ENCODE peak calls at places on chromosomes 16 and 17, in ten cellular contexts. J, U, G, V, Y, M, I, D, R and S are unnamed samples.
A peak's percentile ranks its signal among the peaks of the same experiment; 100 is the strongest.

GRCh38 chr17:44044092-44044491 is 22.4 kb downstream of the LSM12 start:
- DNase-seq in J (peak; percentile 39), U (no peak), G (no peak), V (no peak), Y (no peak), M (no peak), I (no peak), D (no peak), R (no peak), S (no peak)

GRCh38 chr17:45818041-45818440 is 26.6 kb upstream of the SPPL2C start:
- DNase-seq in J (no peak), U (no peak), G (no peak), V (no peak), Y (no peak), M (no peak), I (no peak), D (no peak), R (no peak), S (no peak)

GRCh38 chr16:69107311-69107962 is 2.0 kb downstream of the HAS3 start:
- DNase-seq in J (no peak), U (no peak), G (peak; percentile 83), V (no peak), Y (peak; percentile 59), M (no peak), I (no peak), D (no peak), R (no peak), S (no peak)

GRCh38 chr17:50139185-50139783 is 9.3 kb upstream of the SAMD14 start:
- DNase-seq in J (no peak), U (no peak), G (no peak), V (no peak), Y (no peak), M (no peak), I (no peak), D (no peak), R (no peak), S (no peak)

GRCh38 chr16:68423771-68424170 is 24.5 kb downstream of the SMPD3 start:
- DNase-seq in J (no peak), U (no peak), G (peak; percentile 45), V (no peak), Y (no peak), M (no peak), I (no peak), D (no peak), R (no peak), S (no peak)

GRCh38 chr16:23081675-23082119 is 67.6 kb downstream of the USP31 start:
- DNase-seq in J (peak; percentile 60), U (no peak), G (no peak), V (no peak), Y (no peak), M (peak; percentile 49), I (no peak), D (no peak), R (peak; percentile 83), S (no peak)

GRCh38 chr17:49280918-49281317 is 50.3 kb upstream of the PHOSPHO1 start:
- DNase-seq in J (no peak), U (no peak), G (no peak), V (peak; percentile 8), Y (no peak), M (no peak), I (no peak), D (no peak), R (no peak), S (no peak)

GRCh38 chr17:29588017-29588557 is 1.4 kb downstream of the GIT1 start:
- DNase-seq in J (no peak), U (no peak), G (no peak), V (no peak), Y (peak; percentile 17), M (no peak), I (no peak), D (no peak), R (no peak), S (no peak)

GRCh38 chr17:81927653-81928496 is at the start of gene MAFG:
- DNase-seq in J (peak; percentile 93), U (peak; percentile 90), G (peak; percentile 98), V (peak; percentile 93), Y (peak; percentile 94), M (peak; percentile 51), I (peak; percentile 86), D (peak; percentile 90), R (peak; percentile 57), S (peak; percentile 99)

GRCh38 chr16:88361775-88362174 is 21.0 kb upstream of the ZNF469 start:
- DNase-seq in J (no peak), U (no peak), G (no peak), V (no peak), Y (no peak), M (no peak), I (no peak), D (no peak), R (no peak), S (no peak)

GRCh38 chr16:52294660-52295059 is 252.3 kb downstream of the TOX3 start:
- DNase-seq in J (no peak), U (no peak), G (no peak), V (no peak), Y (no peak), M (no peak), I (no peak), D (no peak), R (no peak), S (no peak)

GRCh38 chr17:321386-321941 is 31.1 kb downstream of the RPH3AL start:
- DNase-seq in J (no peak), U (no peak), G (peak; percentile 71), V (no peak), Y (no peak), M (no peak), I (no peak), D (no peak), R (no peak), S (no peak)

GRCh38 chr16:58127033-58127556 is 2.1 kb downstream of the CFAP20 start:
- DNase-seq in J (peak; percentile 75), U (no peak), G (no peak), V (peak; percentile 64), Y (no peak), M (peak; percentile 44), I (no peak), D (peak; percentile 76), R (peak; percentile 14), S (no peak)

GRCh38 chr17:8121531-8122390 is 2.1 kb downstream of the HES7 start:
- DNase-seq in J (no peak), U (no peak), G (peak; percentile 87), V (peak; percentile 79), Y (peak; percentile 84), M (no peak), I (peak; percentile 57), D (peak; percentile 43), R (no peak), S (peak; percentile 71)

GRCh38 chr17:71084219-71084618 is 914.9 kb downstream of the KCNJ2 start:
- DNase-seq in J (no peak), U (no peak), G (no peak), V (no peak), Y (peak; percentile 57), M (no peak), I (no peak), D (no peak), R (no peak), S (no peak)

GRCh38 chr17:13698832-13699231 is 97.1 kb upstream of the HS3ST3A1 start:
- DNase-seq in J (no peak), U (no peak), G (no peak), V (no peak), Y (no peak), M (no peak), I (no peak), D (no peak), R (no peak), S (no peak)

GRCh38 chr17:47278561-47278960 is 24.9 kb downstream of the ITGB3 start:
- DNase-seq in J (no peak), U (no peak), G (no peak), V (no peak), Y (no peak), M (no peak), I (no peak), D (no peak), R (no peak), S (no peak)

GRCh38 chr17:2906907-2907306 is 110.7 kb downstream of the RAP1GAP2 start:
- DNase-seq in J (no peak), U (no peak), G (no peak), V (no peak), Y (no peak), M (no peak), I (peak; percentile 35), D (no peak), R (no peak), S (no peak)

GRCh38 chr16:27819356-27819755 is 244.2 kb downstream of the GSG1L start:
- DNase-seq in J (no peak), U (no peak), G (peak; percentile 35), V (no peak), Y (no peak), M (no peak), I (no peak), D (no peak), R (no peak), S (no peak)

GRCh38 chr17:82384730-82385429 is 13.3 kb downstream of the UTS2R start:
- DNase-seq in J (no peak), U (peak; percentile 73), G (peak; percentile 89), V (no peak), Y (no peak), M (no peak), I (no peak), D (no peak), R (no peak), S (no peak)

GRCh38 chr17:31413871-31414589 is 22.6 kb downstream of the RAB11FIP4 start:
- DNase-seq in J (no peak), U (no peak), G (peak; percentile 37), V (no peak), Y (no peak), M (peak; percentile 32), I (no peak), D (no peak), R (peak; percentile 40), S (no peak)

GRCh38 chr17:35341465-35341992 is 31.9 kb downstream of the SLFN11 start:
- DNase-seq in J (no peak), U (no peak), G (no peak), V (peak; percentile 75), Y (no peak), M (no peak), I (peak; percentile 73), D (peak; percentile 4), R (no peak), S (peak; percentile 25)

GRCh38 chr17:78532922-78533640 is 44.1 kb downstream of the DNAH17 start:
- DNase-seq in J (no peak), U (no peak), G (peak; percentile 44), V (no peak), Y (no peak), M (no peak), I (no peak), D (no peak), R (peak; percentile 48), S (no peak)

GRCh38 chr17:64041912-64042311 is 21.5 kb upstream of the ICAM2 start:
- DNase-seq in J (no peak), U (no peak), G (no peak), V (no peak), Y (no peak), M (no peak), I (no peak), D (no peak), R (no peak), S (no peak)

GRCh38 chr17:28133562-28133970 is 91.1 kb downstream of the NLK start:
- DNase-seq in J (no peak), U (no peak), G (no peak), V (no peak), Y (no peak), M (peak; percentile 57), I (no peak), D (no peak), R (no peak), S (no peak)

GRCh38 chr16:87171723-87172122 is 145.5 kb downstream of the C16orf95 start:
- DNase-seq in J (no peak), U (no peak), G (no peak), V (no peak), Y (no peak), M (no peak), I (no peak), D (no peak), R (no peak), S (no peak)

GRCh38 chr16:57628008-57628781 is at the start of gene ADGRG1:
- DNase-seq in J (peak; percentile 87), U (no peak), G (peak; percentile 90), V (peak; percentile 72), Y (peak; percentile 71), M (peak; percentile 79), I (no peak), D (no peak), R (peak; percentile 78), S (peak; percentile 47)

GRCh38 chr16:53821487-53821886 is 117.5 kb downstream of the FTO start:
- DNase-seq in J (no peak), U (no peak), G (no peak), V (no peak), Y (no peak), M (peak; percentile 11), I (no peak), D (no peak), R (no peak), S (no peak)